ENCODE peak calls at places on chromosomes 2 and 18, in four cellular contexts. F is heart right ventricle, C is cardiac muscle cell, I is heart left ventricle. B is an unnamed sample. For H3K4me1, the result is how much of the 10 kb centered on the place peaks cover.

GRCh38 chr2:135863231-135863630 is 13.0 kb downstream of the MCM6 start:
- DNase-seq in F (no peak), C (no peak), I (no peak), B (no peak)

GRCh38 chr2:665340-666073 is 11.7 kb downstream of the TMEM18 start:
- DNase-seq in F (no peak), C (no peak), I (no peak), B (no peak)

GRCh38 chr18:23158884-23159820 is 23.9 kb downstream of the CABLES1 start:
- DNase-seq in F (no peak), C (no peak), I (no peak), B (no peak)

GRCh38 chr2:9681427-9681817 is 50.6 kb upstream of the YWHAQ start:
- DNase-seq in F (no peak), C (no peak), I (no peak), B (no peak)

GRCh38 chr2:46818141-46818552 is 97.5 kb downstream of the MCFD2 start:
- DNase-seq in F (peak), C (peak), I (peak), B (peak)

GRCh38 chr2:171864357-171864985 is 29.6 kb downstream of the SLC25A12 start:
- DNase-seq in F (peak), C (peak), I (peak), B (no peak)

GRCh38 chr2:173354601-173355131 is at the start of gene CDCA7:
- DNase-seq in F (peak), C (peak), I (peak), B (no peak)

GRCh38 chr2:128327180-128327964 is 8.7 kb upstream of the HS6ST1 start:
- DNase-seq in F (no peak), C (no peak), I (no peak), B (no peak)

GRCh38 chr2:217393585-217394032 is 533.7 kb upstream of the TNP1 start:
- DNase-seq in F (peak), C (no peak), I (peak), B (peak)

GRCh38 chr2:196808281-196808680 is 874 bp downstream of the C2orf66 start:
- DNase-seq in F (no peak), C (no peak), I (no peak), B (no peak)

GRCh38 chr2:196804381-196804780 is 4.8 kb downstream of the C2orf66 start:
- DNase-seq in F (no peak), C (no peak), I (no peak), B (no peak)

DNA sequence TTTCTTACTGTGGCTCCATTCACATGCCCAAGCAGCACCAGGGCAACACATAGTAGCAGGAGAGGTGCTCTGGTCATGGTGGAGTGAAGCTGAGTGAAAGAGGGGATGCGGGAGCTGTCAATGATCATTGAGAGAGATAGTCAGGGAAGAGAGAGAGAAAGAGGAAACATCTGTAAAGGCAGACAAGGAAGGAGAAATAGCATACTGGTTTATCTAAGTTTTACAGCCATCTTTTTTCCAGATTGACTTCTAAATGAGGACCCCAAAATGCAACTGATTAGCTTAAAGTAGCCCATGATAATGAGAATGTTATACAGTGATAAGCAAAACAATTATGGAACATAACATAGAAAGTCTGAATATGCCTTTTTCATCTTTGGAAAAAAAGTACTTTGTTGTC is at the start of gene C2orf66:
- DNase-seq in F (no peak), C (no peak), I (no peak), B (no peak)
- H3K4me1 ChIP-seq in F (under half), C (under half), I (under half), B (under half)

DNA sequence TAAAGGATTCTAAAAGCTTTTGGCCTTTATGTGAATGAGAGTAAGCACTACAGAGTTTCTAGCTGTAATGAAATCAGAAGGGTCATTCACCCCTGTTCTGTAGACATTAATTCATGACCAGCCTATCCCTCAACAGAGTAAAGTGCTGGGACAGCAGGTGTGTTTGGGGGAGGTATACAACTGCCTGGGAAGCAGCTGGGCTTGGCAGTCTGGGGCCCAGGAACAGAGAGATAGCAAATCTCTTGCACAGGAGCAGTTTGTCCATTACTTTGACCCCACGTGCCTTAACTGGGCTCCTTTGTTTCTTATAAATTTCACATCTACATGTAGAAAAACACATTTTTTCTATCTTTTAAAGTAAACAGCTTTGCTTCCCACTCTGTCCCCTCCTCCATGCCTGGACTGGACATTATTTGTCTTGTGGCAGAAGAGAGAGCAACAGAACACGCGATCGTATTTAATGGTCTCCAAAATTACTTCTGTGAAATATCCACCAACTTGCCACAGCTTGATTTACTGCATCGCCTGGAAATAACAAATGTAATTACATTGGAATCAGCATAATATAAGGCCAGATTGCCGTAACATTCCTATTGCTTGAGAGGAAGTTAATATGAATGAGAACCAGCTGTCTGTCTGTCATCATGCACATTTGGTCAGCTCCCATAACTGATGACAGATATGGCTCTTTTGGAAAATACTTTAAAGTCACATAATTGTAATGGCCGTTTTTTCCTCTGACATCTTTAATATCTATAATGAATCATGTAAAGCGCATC is 263.8 kb downstream of the RBM43 start:
- DNase-seq in F (no peak), C (no peak), I (no peak), B (no peak)
- H3K4me3 ChIP-seq in F (no peak), C (no peak), I (no peak), B (no peak)

GRCh38 chr2:85253890-85254289 is 73.9 kb downstream of the TGOLN2 start:
- DNase-seq in F (no peak), C (no peak), I (no peak), B (no peak)
- H3K4me1 ChIP-seq in F (half or more), C (under half), I (half or more), B (half or more)

GRCh38 chr18:62852851-62853250 is 137.5 kb downstream of the PHLPP1 start:
- DNase-seq in F (no peak), C (no peak), I (no peak), B (no peak)
- H3K4me3 ChIP-seq in F (no peak), C (no peak), I (no peak), B (no peak)

GRCh38 chr2:28247747-28248146 is 144.9 kb upstream of the FOSL2 start:
- DNase-seq in F (no peak), C (no peak), I (no peak), B (no peak)
- H3K4me1 ChIP-seq in F (under half), C (under half), I (under half), B (under half)

DNA sequence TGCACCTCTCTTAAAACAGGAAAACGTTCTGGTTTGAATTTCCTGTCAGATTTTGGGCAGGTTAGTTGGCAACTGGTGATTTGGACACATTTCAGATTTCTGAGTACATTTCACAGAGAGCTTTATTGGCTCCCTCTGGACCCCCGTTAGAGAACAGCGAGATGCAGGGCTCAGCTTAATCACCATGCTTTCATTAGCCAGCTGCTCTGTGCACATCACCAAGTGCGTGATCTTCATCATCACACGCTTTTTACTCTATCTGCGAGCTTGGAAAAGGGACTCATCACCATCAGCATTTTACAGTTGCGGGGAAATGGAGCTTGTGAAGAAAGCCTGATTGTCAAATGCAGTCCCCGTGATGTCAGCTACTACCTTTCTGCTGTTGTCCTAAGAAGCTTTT is 88.5 kb downstream of the CDC42EP3 start:
- DNase-seq in F (no peak), C (no peak), I (no peak), B (no peak)
- H3K4me3 ChIP-seq in F (no peak), C (no peak), I (peak), B (no peak)

GRCh38 chr2:61465045-61465444 is 5.8 kb downstream of the USP34 start:
- DNase-seq in F (no peak), C (no peak), I (no peak), B (no peak)
- H3K4me1 ChIP-seq in F (under half), C (under half), I (under half), B (half or more)

GRCh38 chr2:177164584-177165052 is 48.0 kb upstream of the HNRNPA3 start:
- DNase-seq in F (peak), C (peak), I (peak), B (peak)

GRCh38 chr2:177165103-177165583 is 47.5 kb upstream of the HNRNPA3 start:
- DNase-seq in F (peak), C (no peak), I (peak), B (peak)

GRCh38 chr2:177165731-177166711 is 46.6 kb upstream of the HNRNPA3 start:
- DNase-seq in F (no peak), C (no peak), I (no peak), B (no peak)

GRCh38 chr2:177161741-177162440 is 50.7 kb upstream of the HNRNPA3 start:
- DNase-seq in F (no peak), C (peak), I (no peak), B (no peak)

GRCh38 chr2:177164131-177164530 is 48.5 kb upstream of the HNRNPA3 start:
- DNase-seq in F (no peak), C (no peak), I (no peak), B (no peak)
- H3K4me3 ChIP-seq in F (peak), C (no peak), I (peak), B (peak)

DNA sequence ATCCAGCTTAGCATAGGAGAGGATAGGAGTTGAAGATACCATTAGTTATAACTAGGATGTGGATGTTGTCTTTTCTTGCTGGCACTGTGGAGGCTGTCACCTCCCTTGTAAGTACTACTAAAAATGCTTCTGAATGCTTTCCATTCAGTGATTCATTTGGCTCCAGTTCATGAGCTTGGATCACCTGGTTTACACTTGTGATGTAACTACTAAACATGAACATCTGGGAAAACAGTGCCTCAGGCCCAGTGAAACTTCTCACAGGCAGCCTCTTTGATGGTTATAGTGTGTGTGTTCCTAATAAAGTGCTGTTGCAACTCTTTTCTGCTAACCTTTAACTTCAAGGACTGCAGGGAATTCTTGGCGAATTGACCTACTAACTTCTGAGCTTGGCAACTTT is 13.0 kb upstream of the SLC9A2 start:
- DNase-seq in F (no peak), C (no peak), I (no peak), B (no peak)
- H3K4me1 ChIP-seq in F (under half), C (under half), I (under half), B (under half)

GRCh38 chr18:59270689-59271257 is 2.5 kb downstream of the RAX start:
- DNase-seq in F (no peak), C (no peak), I (no peak), B (no peak)
- H3K4me3 ChIP-seq in F (no peak), C (no peak), I (no peak), B (no peak)